ENCODE peak calls at places on chromosome 3, in seven cellular contexts. Q is amniotic stem cell; P is activated CD8-positive, alpha-beta memory T cell treated with anti-CD3 and anti-CD28 coated beads for 48 hours; Z is GM04503; V is ecto neural progenitor cell; K is mucosa of gallbladder; L is HT1080. H is an unnamed sample.

GRCh38 chr3:152176241-152176640 is 92.5 kb upstream of the MBNL1 start:
- DNase-seq in V (no peak), K (no peak), Q (no peak), L (peak), P (no peak), Z (no peak), H (no peak)

GRCh38 chr3:67349551-67350174 is 304.7 kb downstream of the SUCLG2 start:
- DNase-seq in P (no peak), Z (no peak), Q (no peak), L (peak), K (no peak), V (no peak), H (no peak)

GRCh38 chr3:29203846-29204245 is 77.0 kb upstream of the RBMS3 start:
- DNase-seq in L (no peak), Q (no peak), K (no peak), P (no peak), Z (no peak), V (no peak), H (no peak)

GRCh38 chr3:125137432-125138033 is 75.0 kb downstream of the SLC12A8 start:
- DNase-seq in Z (no peak), K (no peak), Q (no peak), V (no peak), P (no peak), L (peak), H (no peak)

GRCh38 chr3:195257454-195258448 is 13.2 kb downstream of the XXYLT1 start:
- DNase-seq in V (no peak), K (no peak), L (no peak), Z (no peak), P (no peak), Q (no peak), H (no peak)

GRCh38 chr3:69866988-69867720 is 127.9 kb downstream of the MITF start:
- DNase-seq in P (no peak), L (no peak), Z (no peak), K (no peak), Q (no peak), V (no peak), H (no peak)

GRCh38 chr3:192566706-192567290 is 160.5 kb downstream of the FGF12 start:
- DNase-seq in K (peak), Q (peak), P (no peak), V (peak), L (peak), Z (peak), H (peak)

GRCh38 chr3:81936817-81937216 is 175.4 kb upstream of the GBE1 start:
- DNase-seq in P (no peak), Z (no peak), L (no peak), V (no peak), Q (no peak), K (no peak), H (no peak)

GRCh38 chr3:156383433-156384025 is 171.4 kb downstream of the SSR3 start:
- DNase-seq in V (no peak), L (no peak), K (no peak), Z (no peak), P (no peak), Q (no peak), H (no peak)

GRCh38 chr3:10321630-10322354 is 880 bp upstream of the SEC13 start:
- DNase-seq in Z (no peak), L (no peak), Q (no peak), V (no peak), P (no peak), K (no peak), H (no peak)